ENCODE peak calls at places on chromosomes 5 and 9, in eight cellular contexts. S, R, I, W, X, A, P and Z are unnamed samples.

GRCh38 chr5:139470821-139471300 is at the start of gene SMIM33:
- DNase-seq in I (no peak), A (no peak), P (peak; percentile 34), S (no peak), X (no peak), R (peak; percentile 14), W (no peak), Z (no peak)

GRCh38 chr5:179451099-179451812 is 99.1 kb upstream of the RUFY1 start:
- DNase-seq in R (no peak), I (no peak), S (no peak), A (no peak), P (no peak), W (no peak), X (no peak), Z (no peak)

GRCh38 chr9:134658378-134658955 is 16.9 kb downstream of the COL5A1 start:
- DNase-seq in X (no peak), W (no peak), R (no peak), A (no peak), I (no peak), P (no peak), S (no peak), Z (no peak)

GRCh38 chr5:138974227-138975063 is 99.3 kb upstream of the LRRTM2 start:
- DNase-seq in I (peak; percentile 72), R (no peak), X (no peak), A (no peak), P (no peak), W (no peak), S (no peak), Z (no peak)

GRCh38 chr5:6584101-6584645 is 48.7 kb downstream of the NSUN2 start:
- DNase-seq in W (no peak), I (no peak), X (no peak), P (no peak), S (no peak), A (no peak), R (no peak), Z (no peak)

GRCh38 chr5:157559301-157559700 is 16.3 kb downstream of the ADAM19 start:
- DNase-seq in I (no peak), X (no peak), S (no peak), P (no peak), R (no peak), A (peak; percentile 97), W (no peak), Z (peak; percentile 98)

GRCh38 chr5:64861281-64861680 is 92.6 kb downstream of the CWC27 start:
- DNase-seq in I (no peak), A (no peak), X (no peak), P (no peak), S (no peak), R (no peak), W (no peak), Z (no peak)

GRCh38 chr9:70020217-70020616 is 23.4 kb upstream of the MAMDC2 start:
- DNase-seq in W (no peak), S (no peak), A (peak; percentile 58), I (no peak), P (no peak), R (no peak), X (peak; percentile 1), Z (peak; percentile 42)

GRCh38 chr5:109927639-109928038 is 237.9 kb downstream of the MAN2A1 start:
- DNase-seq in S (no peak), X (no peak), I (no peak), W (no peak), R (no peak), A (no peak), P (no peak), Z (no peak)

GRCh38 chr9:69504058-69504457 is 168.1 kb downstream of the APBA1 start:
- DNase-seq in S (no peak), R (no peak), X (no peak), A (no peak), P (no peak), I (no peak), W (no peak), Z (no peak)

GRCh38 chr5:16558984-16559629 is 57.7 kb downstream of the RETREG1 start:
- DNase-seq in S (no peak), P (no peak), X (no peak), W (no peak), I (no peak), R (no peak), A (no peak), Z (no peak)

GRCh38 chr5:129094087-129094923 is at the start of gene ISOC1:
- DNase-seq in I (peak; percentile 95), A (peak; percentile 94), S (peak; percentile 96), X (peak; percentile 76), P (peak; percentile 93), W (peak; percentile 94), R (peak; percentile 86), Z (peak; percentile 95)

GRCh38 chr5:133423031-133423617 is 189.2 kb downstream of the FSTL4 start:
- DNase-seq in P (no peak), S (no peak), R (no peak), X (no peak), W (no peak), I (no peak), A (no peak), Z (no peak)

GRCh38 chr9:135308809-135309762 is 170.5 kb upstream of the PPP1R26 start:
- DNase-seq in R (no peak), W (no peak), I (no peak), S (no peak), A (no peak), X (no peak), P (no peak), Z (no peak)

GRCh38 chr5:14781106-14781505 is 90.5 kb downstream of the ANKH start:
- DNase-seq in P (peak; percentile 14), S (no peak), X (no peak), W (peak; percentile 7), R (no peak), I (no peak), A (no peak), Z (no peak)

GRCh38 chr9:137082925-137083290 is 3.9 kb upstream of the MAN1B1 start:
- DNase-seq in S (no peak), R (no peak), A (no peak), I (no peak), X (no peak), P (no peak), W (no peak), Z (no peak)

GRCh38 chr5:114427204-114427603 is 65.3 kb downstream of the KCNN2 start:
- DNase-seq in S (no peak), R (no peak), X (no peak), A (no peak), P (no peak), W (no peak), I (no peak), Z (no peak)

GRCh38 chr5:51518607-51519006 is 135.4 kb downstream of the ISL1 start:
- DNase-seq in W (no peak), I (no peak), A (no peak), R (no peak), S (no peak), X (no peak), P (no peak), Z (no peak)

GRCh38 chr9:121059513-121059912 is 9.4 kb upstream of the C5 start:
- DNase-seq in X (no peak), S (no peak), A (no peak), I (no peak), P (no peak), R (no peak), W (no peak), Z (no peak)

GRCh38 chr5:145938699-145939531 is 2.5 kb downstream of the SH3RF2 start:
- DNase-seq in P (no peak), S (no peak), W (no peak), A (no peak), X (no peak), I (no peak), R (no peak), Z (no peak)

GRCh38 chr5:123482258-123482657 is 29.7 kb upstream of the CSNK1G3 start:
- DNase-seq in I (no peak), W (no peak), X (no peak), R (no peak), P (no peak), A (peak; percentile 84), S (no peak), Z (peak; percentile 59)

GRCh38 chr9:136625101-136626065 is 37.3 kb upstream of the EGFL7 start:
- DNase-seq in A (peak; percentile 84), W (no peak), P (no peak), R (no peak), I (peak; percentile 93), S (peak; percentile 82), X (peak; percentile 38), Z (peak; percentile 21)

GRCh38 chr5:155839251-155840037 is 487.5 kb upstream of the SGCD start:
- DNase-seq in R (no peak), A (no peak), I (no peak), S (peak; percentile 9), X (no peak), W (no peak), P (no peak), Z (no peak)

GRCh38 chr5:159412284-159413046 is 82.2 kb upstream of the IL12B start:
- DNase-seq in A (peak; percentile 73), S (no peak), P (peak; percentile 65), X (no peak), I (no peak), W (peak; percentile 67), R (peak; percentile 27), Z (no peak)

GRCh38 chr9:38277601-38278200 is 114.8 kb upstream of the ALDH1B1 start:
- DNase-seq in I (no peak), P (no peak), X (no peak), S (no peak), W (no peak), R (no peak), A (no peak), Z (peak; percentile 9)

GRCh38 chr5:127097288-127097687 is 24.0 kb upstream of the C5orf63 start:
- DNase-seq in R (no peak), X (no peak), W (no peak), P (no peak), I (no peak), A (no peak), S (no peak), Z (no peak)

GRCh38 chr9:32565967-32566366 is 7.0 kb downstream of the NDUFB6 start:
- DNase-seq in R (no peak), S (no peak), I (no peak), A (no peak), X (no peak), W (no peak), P (no peak), Z (no peak)

GRCh38 chr9:69822091-69822750 is 1.6 kb downstream of the CFAP95 start:
- DNase-seq in W (no peak), I (no peak), P (no peak), A (no peak), S (peak; percentile 40), R (no peak), X (no peak), Z (no peak)

GRCh38 chr9:126932871-126933321 is 18.3 kb downstream of the RALGPS1 start:
- DNase-seq in I (no peak), R (no peak), S (no peak), X (no peak), P (no peak), W (no peak), A (no peak), Z (no peak)